ENCODE peak calls at places on chromosomes 13 and 19, in nine cellular contexts. O is GDM1; N is AG04449; B is neural progenitor cell; I is GM12892; H is stimulated activated CD4-positive, alpha-beta T cell treated with anti-CD3 and anti-CD28 coated beads, Interleukin-4, amount 100 ng/mL, for 4 hours; V is NCI-H2081; R is HTR-8/SVneo; Z is globus pallidus. X is an unnamed sample.

GRCh38 chr13:79171131-79172061 is 234.7 kb downstream of the RBM26 start:
- DNase-seq in O (no peak), N (no peak), B (peak), I (no peak), H (no peak), V (no peak), R (no peak), Z (no peak), X (no peak)

GRCh38 chr19:17184381-17184841 is 30.7 kb upstream of the USE1 start:
- DNase-seq in O (peak), N (no peak), B (no peak), I (no peak), H (peak), V (no peak), R (no peak), Z (no peak), X (no peak)

GRCh38 chr13:38535271-38535670 is 151.6 kb upstream of the FREM2 start:
- DNase-seq in O (no peak), N (no peak), B (no peak), I (no peak), H (no peak), V (peak), R (no peak), Z (no peak), X (no peak)

GRCh38 chr19:49056101-49056901 is 1.2 kb downstream of the CGB7 start:
- DNase-seq in O (no peak), N (no peak), B (peak), I (peak), H (peak), V (no peak), R (peak), Z (peak), X (no peak)

GRCh38 chr13:73622375-73622774 is 511.8 kb downstream of the KLF12 start:
- DNase-seq in O (no peak), N (no peak), B (no peak), I (no peak), H (no peak), V (no peak), R (no peak), Z (no peak), X (no peak)

GRCh38 chr19:42191855-42192254 is 25.6 kb downstream of the DEDD2 start:
- DNase-seq in O (no peak), N (no peak), B (no peak), I (no peak), H (no peak), V (peak), R (no peak), Z (no peak), X (no peak)

GRCh38 chr19:38852231-38853044 is 2.7 kb upstream of the HNRNPL start:
- DNase-seq in O (no peak), N (no peak), B (peak), I (no peak), H (no peak), V (no peak), R (peak), Z (peak), X (no peak)

GRCh38 chr13:95452376-95452775 is 100.1 kb upstream of the CLDN10 start:
- DNase-seq in O (no peak), N (no peak), B (no peak), I (no peak), H (no peak), V (no peak), R (no peak), Z (no peak), X (no peak)

GRCh38 chr19:50415661-50416033 is 3.1 kb upstream of the SPIB start:
- DNase-seq in O (peak), N (no peak), B (no peak), I (peak), H (no peak), V (no peak), R (no peak), Z (no peak), X (no peak)

GRCh38 chr13:42836930-42837329 is 55.5 kb downstream of the FAM216B start:
- DNase-seq in O (no peak), N (no peak), B (peak), I (no peak), H (no peak), V (no peak), R (no peak), Z (no peak), X (no peak)

GRCh38 chr13:112870737-112871287 is 98.2 kb upstream of the MCF2L start:
- DNase-seq in O (no peak), N (no peak), B (no peak), I (no peak), H (no peak), V (no peak), R (no peak), Z (no peak), X (no peak)

GRCh38 chr19:7874857-7875393 is 735 bp upstream of the PRR36 start:
- DNase-seq in O (no peak), N (no peak), B (no peak), I (no peak), H (no peak), V (no peak), R (no peak), Z (no peak), X (no peak)

GRCh38 chr13:61247149-61247936 is 168.3 kb downstream of the PCDH20 start:
- DNase-seq in O (no peak), N (no peak), B (peak), I (no peak), H (no peak), V (no peak), R (no peak), Z (no peak), X (no peak)

GRCh38 chr13:34638897-34639296 is 303.2 kb upstream of the NBEA start:
- DNase-seq in O (no peak), N (no peak), B (peak), I (no peak), H (no peak), V (no peak), R (no peak), Z (no peak), X (no peak)

GRCh38 chr13:69579351-69579750 is 528.3 kb upstream of the ATXN8OS start:
- DNase-seq in O (no peak), N (no peak), B (no peak), I (no peak), H (no peak), V (no peak), R (no peak), Z (no peak), X (no peak)

GRCh38 chr19:48152552-48152951 is 17.6 kb downstream of the LIG1 start:
- DNase-seq in O (peak), N (peak), B (peak), I (no peak), H (peak), V (peak), R (peak), Z (peak), X (peak)

X was measured in amygdala.